ENCODE peak calls at places on chromosomes 16 and 17, in five cellular contexts. O, I, J, Z and K are unnamed samples.

GRCh38 chr17:45740553-45741330 is 43.4 kb upstream of the CRHR1 start:
- DNase-seq in O (no peak), I (peak), J (peak), Z (no peak), K (no peak)

GRCh38 chr16:84270071-84270470 is 24.6 kb upstream of the WFDC1 start:
- DNase-seq in O (no peak), I (no peak), J (no peak), Z (no peak), K (no peak)

GRCh38 chr16:48911700-48912099 is 301.7 kb upstream of the N4BP1 start:
- DNase-seq in O (peak), I (peak), J (no peak), Z (no peak), K (no peak)

GRCh38 chr16:87380403-87380802 is 3.2 kb downstream of the FBXO31 start:
- DNase-seq in O (no peak), I (no peak), J (no peak), Z (no peak), K (no peak)

GRCh38 chr17:32609085-32609484 is 122.3 kb downstream of the CDK5R1 start:
- DNase-seq in O (no peak), I (no peak), J (no peak), Z (no peak), K (peak)

GRCh38 chr16:50695017-50696000 is 1.9 kb downstream of the NOD2 start:
- DNase-seq in O (no peak), I (no peak), J (no peak), Z (no peak), K (no peak)

GRCh38 chr17:59838196-59838911 is 54.4 kb downstream of the TUBD1 start:
- DNase-seq in O (no peak), I (no peak), J (no peak), Z (peak), K (no peak)

GRCh38 chr17:40727447-40728231 is 24.1 kb upstream of the KRT24 start:
- DNase-seq in O (no peak), I (no peak), J (no peak), Z (peak), K (peak)

GRCh38 chr17:78798695-78799559 is 16.9 kb upstream of the CYTH1 start:
- DNase-seq in O (no peak), I (no peak), J (no peak), Z (no peak), K (no peak)

GRCh38 chr16:674968-675883 is at the start of gene RHBDL1:
- DNase-seq in O (no peak), I (peak), J (no peak), Z (peak), K (no peak)

GRCh38 chr17:35213412-35213925 is 19.3 kb upstream of the SLC35G3 start:
- DNase-seq in O (no peak), I (no peak), J (no peak), Z (no peak), K (no peak)

GRCh38 chr17:6035801-6036394 is 34.3 kb upstream of the WSCD1 start:
- DNase-seq in O (no peak), I (no peak), J (no peak), Z (no peak), K (no peak)

GRCh38 chr16:88473666-88474534 is 20.8 kb downstream of the ZFPM1 start:
- DNase-seq in O (no peak), I (peak), J (no peak), Z (peak), K (no peak)

GRCh38 chr16:47388705-47389104 is 72.2 kb downstream of the ITFG1 start:
- DNase-seq in O (no peak), I (no peak), J (no peak), Z (no peak), K (no peak)
- TF ChIP-seq POLR2A in O (no peak), I (no peak), J (no peak), Z (no peak), K (no peak)

GRCh38 chr17:29682987-29683386 is 60.3 kb upstream of the CORO6 start:
- DNase-seq in O (no peak), I (no peak), J (no peak), Z (no peak), K (no peak)

GRCh38 chr17:29671661-29672060 is 48.9 kb upstream of the CORO6 start:
- DNase-seq in O (no peak), I (no peak), J (no peak), Z (no peak), K (no peak)

GRCh38 chr17:29674270-29674669 is 51.6 kb upstream of the CORO6 start:
- DNase-seq in O (no peak), I (no peak), J (no peak), Z (no peak), K (no peak)

GRCh38 chr17:29682054-29682453 is 59.3 kb upstream of the CORO6 start:
- DNase-seq in O (no peak), I (no peak), J (no peak), Z (no peak), K (no peak)

GRCh38 chr17:29677139-29677834 is 54.6 kb upstream of the CORO6 start:
- DNase-seq in O (no peak), I (no peak), J (no peak), Z (peak), K (peak)
- TF ChIP-seq EP300 in O (no peak), I (no peak), J (no peak), Z (no peak), K (peak)

GRCh38 chr16:23594186-23594585 is 1.9 kb downstream of the NDUFAB1 start:
- DNase-seq in O (no peak), I (no peak), J (no peak), Z (no peak), K (no peak)
- TF ChIP-seq POLR2A in O (no peak), I (no peak), J (no peak), Z (no peak), K (no peak)

GRCh38 chr16:56258508-56259424 is 67.5 kb downstream of the GNAO1 start:
- DNase-seq in O (no peak), I (no peak), J (no peak), Z (no peak), K (no peak)
- TF ChIP-seq EP300 in O (no peak), I (no peak), J (no peak), Z (no peak), K (peak)

GRCh38 chr17:10200645-10201044 is 2.2 kb upstream of the GAS7 start:
- DNase-seq in O (no peak), I (no peak), J (no peak), Z (no peak), K (no peak)
- TF ChIP-seq POLR2A in O (no peak), I (no peak), J (no peak), Z (no peak), K (no peak)

GRCh38 chr17:79930077-79930785 is 91.0 kb upstream of the CBX4 start:
- DNase-seq in O (no peak), I (no peak), J (no peak), Z (no peak), K (no peak)
- TF ChIP-seq EP300 in O (no peak), I (no peak), J (no peak), Z (no peak), K (no peak)

GRCh38 chr16:79600636-79601091 is at the start of gene MAF:
- DNase-seq in O (peak), I (peak), J (peak), Z (peak), K (peak)
- TF ChIP-seq POLR2A in O (no peak), I (no peak), J (no peak), Z (no peak), K (peak)

GRCh38 chr17:66633322-66633965 is 201.5 kb upstream of the CACNG5 start:
- DNase-seq in O (no peak), I (no peak), J (no peak), Z (no peak), K (no peak)
- TF ChIP-seq EP300 in O (no peak), I (no peak), J (no peak), Z (no peak), K (no peak)

DNA sequence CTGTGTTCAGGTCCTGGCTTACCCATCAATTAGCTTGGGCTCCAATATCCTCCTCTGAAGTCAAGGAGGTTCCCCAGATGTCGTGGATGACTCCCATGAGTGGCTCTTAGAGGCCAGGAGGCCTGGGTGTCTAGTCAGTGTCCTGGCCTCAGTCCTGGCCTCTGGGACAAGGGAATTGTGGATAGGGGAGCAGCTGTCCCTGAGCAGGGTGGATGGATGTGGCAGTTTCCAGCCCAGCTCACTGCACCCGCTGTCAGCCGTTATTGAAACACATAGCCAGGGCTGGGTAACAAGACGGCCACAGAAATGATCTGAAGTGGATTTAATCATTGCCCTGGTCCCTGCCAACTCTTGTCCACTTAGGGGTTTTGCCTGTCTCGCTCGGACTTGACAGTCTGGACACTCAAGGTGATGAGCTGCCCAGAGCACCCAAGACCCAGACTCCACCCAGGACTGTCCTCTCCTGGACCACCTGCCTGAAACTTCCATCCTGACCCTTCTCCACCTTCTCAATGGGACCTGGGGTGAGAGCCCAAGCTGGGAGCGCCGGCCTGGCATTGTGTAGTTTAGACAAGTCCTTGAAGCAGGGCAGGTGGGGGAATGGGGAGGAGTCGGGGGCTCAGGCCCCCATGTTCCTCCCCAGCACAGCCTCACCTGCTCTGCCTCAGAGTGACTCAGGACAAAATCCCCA is 182.1 kb upstream of the SDK2 start:
- DNase-seq in O (no peak), I (no peak), J (no peak), Z (no peak), K (no peak)
- TF ChIP-seq POLR2A in O (no peak), I (no peak), J (no peak), Z (no peak), K (no peak)

GRCh38 chr17:13694934-13695333 is 93.2 kb upstream of the HS3ST3A1 start:
- DNase-seq in O (no peak), I (no peak), J (no peak), Z (no peak), K (no peak)
- TF ChIP-seq EP300 in O (no peak), I (no peak), J (no peak), Z (no peak), K (no peak)